ENCODE peak calls at places on chromosome 13, in five cellular contexts. W is activated T-cell treated with anti-CD3 and anti-CD28 coated beads for 1 hour; Y is GM06990; H is stimulated activated naive CD8-positive, alpha-beta T cell treated with anti-CD3 and anti-CD28 coated beads, Interleukin-15, Interleukin-2, amounts not matched to agents 100 U/mL and 50 U/mL, for 24 hours; O is stimulated activated CD4-positive, alpha-beta T cell treated with anti-CD3 and anti-CD28 coated beads, Interleukin-15, amount 100 ng/mL, for 48 hours. R is an unnamed sample.

GRCh38 chr13:74886496-74886895 is 595.5 kb downstream of the TBC1D4 start:
- DNase-seq in O (no peak), W (no peak), Y (no peak), H (no peak), R (no peak)

GRCh38 chr13:92473736-92474465 is 752.7 kb upstream of the GPC6 start:
- DNase-seq in Y (no peak), H (no peak), O (no peak), W (no peak), R (no peak)

GRCh38 chr13:50130686-50131051 is 115.4 kb downstream of the KCNRG start:
- DNase-seq in Y (peak), H (no peak), W (no peak), O (no peak), R (no peak)

GRCh38 chr13:26929971-26930730 is 169.6 kb upstream of the GPR12 start:
- DNase-seq in Y (peak), W (peak), O (peak), H (peak), R (no peak)

GRCh38 chr13:84273163-84273562 is 390.9 kb upstream of the SLITRK1 start:
- DNase-seq in O (no peak), W (no peak), H (no peak), Y (no peak), R (no peak)

GRCh38 chr13:39451860-39452301 is 151.1 kb downstream of the LHFPL6 start:
- DNase-seq in W (no peak), Y (peak), O (no peak), H (no peak), R (peak)

GRCh38 chr13:91907398-91907797 is 509.0 kb downstream of the GPC5 start:
- DNase-seq in Y (no peak), W (no peak), H (no peak), O (no peak), R (no peak)

GRCh38 chr13:76991432-76991795 is 467 bp upstream of the CLN5 start:
- DNase-seq in W (peak), Y (no peak), H (peak), O (peak), R (no peak)

GRCh38 chr13:113562085-113562749 is 22.3 kb upstream of the TFDP1 start:
- DNase-seq in W (peak), Y (no peak), O (no peak), H (peak), R (no peak)

R was measured in GM12864.